ENCODE peak calls at places on chromosome 19, in ten cellular contexts. O is ascending aorta; N is CD8-positive, alpha-beta T cell; P is upper lobe of left lung; C is left lung; J is IMR-90; R is fibroblast of lung; Q is suprapubic skin; X is breast epithelium; L is heart right ventricle. M is an unnamed sample.
A peak's percentile ranks its signal among the peaks of the same experiment; 100 is the strongest.

GRCh38 chr19:1243768-1244692 is 2.5 kb downstream of the ATP5F1D start:
- DNase-seq in N (peak; percentile 94), Q (peak; percentile 94), J (peak; percentile 77), L (peak; percentile 90), R (peak; percentile 69), P (peak; percentile 94), X (peak; percentile 88), O (no peak), C (peak; percentile 95), M (peak; percentile 80)

GRCh38 chr19:7924241-7924640 is 1.7 kb downstream of the CTXN1 start:
- DNase-seq in L (no peak), O (no peak), P (no peak), Q (no peak), C (no peak), X (no peak), J (no peak), N (no peak), R (no peak), M (no peak)

GRCh38 chr19:32407004-32407992 is 1.7 kb downstream of the DPY19L3 start:
- DNase-seq in Q (no peak), R (peak; percentile 70), L (no peak), X (no peak), P (no peak), C (no peak), O (no peak), N (no peak), J (peak; percentile 37), M (no peak)

GRCh38 chr19:30224689-30225606 is 147.2 kb upstream of the ZNF536 start:
- DNase-seq in J (no peak), N (no peak), P (peak; percentile 64), Q (no peak), L (no peak), O (no peak), R (no peak), C (no peak), X (no peak), M (no peak)

GRCh38 chr19:3252650-3253049 is 28.2 kb downstream of the CELF5 start:
- DNase-seq in C (no peak), L (no peak), R (no peak), X (no peak), J (no peak), O (no peak), N (no peak), P (no peak), Q (no peak), M (no peak)

GRCh38 chr19:42345191-42345812 is 19.9 kb downstream of the MEGF8 start:
- DNase-seq in L (no peak), P (no peak), O (no peak), R (no peak), J (peak; percentile 38), N (no peak), C (no peak), X (no peak), Q (no peak), M (no peak)

GRCh38 chr19:39156230-39156890 is 30.8 kb downstream of the PAK4 start:
- DNase-seq in Q (no peak), O (no peak), P (no peak), N (no peak), L (no peak), R (peak; percentile 55), C (no peak), J (peak; percentile 29), X (no peak), M (no peak)

GRCh38 chr19:45972081-45972943 is 1.4 kb downstream of the NOVA2 start:
- DNase-seq in R (peak; percentile 3), N (no peak), C (peak; percentile 42), X (no peak), O (no peak), L (no peak), Q (no peak), J (no peak), P (no peak), M (no peak)

GRCh38 chr19:1001538-1002166 is 1.4 kb downstream of the GRIN3B start:
- DNase-seq in R (no peak), P (peak; percentile 95), J (no peak), N (peak; percentile 84), O (no peak), L (peak; percentile 68), X (no peak), C (peak; percentile 95), Q (no peak), M (peak; percentile 72)

GRCh38 chr19:55809381-55810058 is 22.3 kb downstream of the NLRP11 start:
- DNase-seq in C (peak; percentile 71), N (no peak), X (no peak), P (no peak), O (peak; percentile 8), R (peak; percentile 6), L (peak; percentile 10), J (peak; percentile 33), Q (no peak), M (no peak)

GRCh38 chr19:6590458-6591319 is at the start of gene CD70:
- DNase-seq in N (peak; percentile 60), L (no peak), Q (no peak), O (no peak), R (peak; percentile 45), P (peak; percentile 83), J (no peak), C (peak; percentile 78), X (no peak), M (peak; percentile 22)

GRCh38 chr19:52221831-52222375 is 32.1 kb downstream of the PPP2R1A start:
- DNase-seq in L (no peak), P (no peak), N (no peak), R (no peak), C (no peak), O (no peak), J (peak; percentile 35), Q (no peak), X (no peak), M (no peak)

GRCh38 chr19:18279266-18279515 is 2.2 kb downstream of the JUND start:
- DNase-seq in X (no peak), P (no peak), R (peak; percentile 7), C (no peak), L (no peak), O (no peak), J (no peak), Q (no peak), N (no peak), M (no peak)

GRCh38 chr19:33740811-33741396 is 55.8 kb upstream of the KCTD15 start:
- DNase-seq in P (no peak), C (no peak), X (no peak), R (peak; percentile 27), O (no peak), N (no peak), L (no peak), J (peak; percentile 38), Q (no peak), M (no peak)

GRCh38 chr19:58107778-58108545 is 9.9 kb upstream of the ZSCAN18 start:
- DNase-seq in X (no peak), O (no peak), L (no peak), C (no peak), J (no peak), N (no peak), R (no peak), Q (no peak), P (no peak), M (no peak)

GRCh38 chr19:58108546-58108817 is 10.5 kb upstream of the ZSCAN18 start:
- DNase-seq in P (no peak), X (no peak), R (no peak), O (no peak), C (no peak), Q (no peak), J (no peak), N (no peak), L (no peak), M (no peak)
- H3K9me3 ChIP-seq in P (peaks cover 95% of the 10 kb centered on the region), X (peaks cover 86% of the 10 kb centered on the region), R (peaks cover 2% of the 10 kb centered on the region), O (peaks cover 72% of the 10 kb centered on the region), C (peaks cover 5% of the 10 kb centered on the region), Q (peaks cover 57% of the 10 kb centered on the region), J (peaks cover 65% of the 10 kb centered on the region), N (peaks cover 46% of the 10 kb centered on the region), L (peaks cover 25% of the 10 kb centered on the region), M (peaks cover 83% of the 10 kb centered on the region)

DNA sequence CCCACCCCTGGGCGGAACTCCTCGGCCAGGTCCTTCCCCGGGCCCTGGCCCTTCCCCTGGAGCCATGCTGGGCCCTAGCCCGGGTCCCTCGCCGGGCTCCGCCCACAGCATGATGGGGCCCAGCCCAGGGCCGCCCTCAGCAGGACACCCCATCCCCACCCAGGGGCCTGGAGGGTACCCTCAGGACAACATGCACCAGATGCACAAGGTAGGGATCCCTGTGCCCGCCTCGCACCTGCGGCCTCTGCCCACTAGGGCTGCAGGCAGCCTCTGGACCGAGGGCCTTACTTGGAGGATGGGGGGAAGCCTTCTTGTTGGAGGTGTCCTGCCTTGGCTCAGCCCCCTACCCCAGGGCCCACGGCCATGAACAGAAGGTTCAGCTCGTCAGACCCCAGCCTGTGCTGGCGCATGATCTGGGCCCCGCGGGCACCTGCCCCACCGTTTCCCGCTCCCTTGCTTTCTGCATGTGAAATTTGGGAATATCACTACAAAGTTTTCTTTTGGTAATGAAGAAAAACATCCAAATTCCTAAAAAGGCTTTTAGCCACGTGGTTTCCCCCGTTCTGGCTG is 23.4 kb downstream of the SMARCA4 start:
- DNase-seq in P (peak; percentile 69), X (no peak), N (no peak), Q (no peak), L (no peak), O (no peak), J (no peak), R (no peak), C (peak; percentile 68), M (no peak)
- TF ChIP-seq CTCF in P (no peak), X (no peak), N (no peak), Q (no peak), L (no peak), O (no peak), J (no peak), R (no peak), C (no peak), M (no peak)

GRCh38 chr19:56841194-56841546 is 644 bp upstream of the PEG3 start:
- DNase-seq in X (no peak), R (no peak), C (no peak), N (no peak), O (no peak), P (no peak), L (no peak), J (no peak), Q (no peak), M (no peak)
- H3K9me3 ChIP-seq in X (peaks cover 26% of the 10 kb centered on the region), R (no peaks in the 10 kb centered on the region), C (no peaks in the 10 kb centered on the region), N (peaks cover 4% of the 10 kb centered on the region), O (no peaks in the 10 kb centered on the region), P (peaks cover 14% of the 10 kb centered on the region), L (no peaks in the 10 kb centered on the region), J (peaks cover 34% of the 10 kb centered on the region), Q (no peaks in the 10 kb centered on the region), M (peaks cover 46% of the 10 kb centered on the region)

DNA sequence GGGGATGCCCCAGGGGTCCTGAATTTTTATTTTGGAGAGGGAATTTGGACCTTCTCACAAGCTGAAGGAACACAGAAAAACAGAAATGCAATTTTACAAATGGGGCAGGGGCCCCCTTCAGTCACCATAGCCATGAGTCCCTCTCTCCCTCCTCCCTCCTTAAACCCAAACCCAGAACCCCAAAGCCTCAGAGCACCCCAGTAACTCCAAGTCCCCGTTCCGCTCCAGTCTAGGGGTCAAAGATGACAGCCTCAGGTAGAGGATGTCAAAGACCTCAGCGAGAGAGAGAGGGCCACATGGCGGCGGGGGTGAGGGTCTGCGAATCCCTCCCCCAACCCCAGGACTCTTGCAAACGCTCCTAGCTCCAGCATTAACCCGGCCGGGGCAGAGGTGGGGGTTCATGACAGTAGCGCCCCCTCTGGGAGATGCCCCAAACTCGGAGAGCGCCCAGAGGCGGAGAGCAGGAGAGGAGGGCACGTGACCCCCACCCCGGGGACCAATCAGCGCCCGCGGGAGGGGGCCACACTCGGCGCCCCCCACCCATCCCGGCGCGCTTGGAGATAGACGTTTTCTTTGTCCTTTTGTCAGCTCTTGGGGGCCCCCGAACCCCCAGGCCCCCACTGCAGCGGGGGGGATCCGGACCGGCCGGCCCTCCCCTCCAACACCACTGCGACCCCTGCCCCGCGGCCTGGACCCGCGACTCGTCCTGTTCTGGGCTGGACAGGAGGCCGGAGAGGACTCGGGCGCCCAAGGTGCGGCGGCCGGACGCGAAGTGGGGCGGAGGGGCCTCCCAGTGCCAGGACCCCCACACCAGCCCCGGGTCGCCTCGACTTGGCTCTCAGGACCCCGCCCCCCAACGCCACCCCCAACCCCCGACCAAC is 20.8 kb upstream of the SEMA6B start:
- DNase-seq in L (no peak), X (no peak), O (no peak), P (peak; percentile 75), J (no peak), N (no peak), C (no peak), R (no peak), Q (no peak), M (no peak)
- TF ChIP-seq CTCF in L (no peak), X (no peak), O (no peak), P (no peak), J (no peak), N (no peak), C (no peak), R (no peak), Q (no peak), M (no peak)

M was measured in CD4-positive, alpha-beta T cell.